ENCODE peak calls at places on chromosome 3, in four cellular contexts. Q is IMR-90, S is endothelial cell of umbilical vein, K is K562. O is an unnamed sample.

GRCh38 chr3:98434412-98434811 is 28.6 kb upstream of the OR5K1 start:
- DNase-seq in Q (no peak), S (no peak), K (no peak), O (no peak)

GRCh38 chr3:10964537-10965167 is 27.9 kb upstream of the SLC6A1 start:
- DNase-seq in Q (peak; percentile 3), S (peak; percentile 15), K (peak; percentile 69), O (no peak)

GRCh38 chr3:160804762-160805161 is 48.7 kb downstream of the PPM1L start:
- DNase-seq in Q (no peak), S (no peak), K (no peak), O (no peak)

GRCh38 chr3:177751770-177752169 is 554.5 kb upstream of the TBL1XR1 start:
- DNase-seq in Q (no peak), S (no peak), K (no peak), O (no peak)

GRCh38 chr3:38984110-38984509 is 67.6 kb downstream of the SCN11A start:
- DNase-seq in Q (no peak), S (no peak), K (no peak), O (no peak)

GRCh38 chr3:38843898-38844297 is 27.9 kb upstream of the SCN10A start:
- DNase-seq in Q (peak; percentile 70), S (peak; percentile 71), K (peak; percentile 27), O (no peak)

GRCh38 chr3:123713211-123713610 is 128.4 kb upstream of the HACD2 start:
- DNase-seq in Q (no peak), S (no peak), K (no peak), O (no peak)

GRCh38 chr3:116045251-116045770 is 400.0 kb downstream of the LSAMP start:
- DNase-seq in Q (no peak), S (no peak), K (peak; percentile 44), O (no peak)

GRCh38 chr3:37520802-37521350 is 340.8 kb upstream of the CTDSPL start:
- DNase-seq in Q (no peak), S (no peak), K (no peak), O (no peak)

GRCh38 chr3:63278171-63278999 is at the start of gene SYNPR:
- DNase-seq in Q (no peak), S (no peak), K (no peak), O (no peak)

GRCh38 chr3:174068035-174068434 is 670.5 kb downstream of the NLGN1 start:
- DNase-seq in Q (no peak), S (no peak), K (no peak), O (no peak)

GRCh38 chr3:16315623-16316022 is 50.6 kb downstream of the OXNAD1 start:
- DNase-seq in Q (no peak), S (no peak), K (no peak), O (no peak)

GRCh38 chr3:13197795-13198194 is 124.6 kb upstream of the IQSEC1 start:
- DNase-seq in Q (no peak), S (no peak), K (no peak), O (no peak)
- H3K27me3 ChIP-seq in Q (peaks cover 15% of the 10 kb centered on the region), S (no peaks in the 10 kb centered on the region), K (peaks cover 84% of the 10 kb centered on the region), O (peaks cover 15% of the 10 kb centered on the region)

DNA sequence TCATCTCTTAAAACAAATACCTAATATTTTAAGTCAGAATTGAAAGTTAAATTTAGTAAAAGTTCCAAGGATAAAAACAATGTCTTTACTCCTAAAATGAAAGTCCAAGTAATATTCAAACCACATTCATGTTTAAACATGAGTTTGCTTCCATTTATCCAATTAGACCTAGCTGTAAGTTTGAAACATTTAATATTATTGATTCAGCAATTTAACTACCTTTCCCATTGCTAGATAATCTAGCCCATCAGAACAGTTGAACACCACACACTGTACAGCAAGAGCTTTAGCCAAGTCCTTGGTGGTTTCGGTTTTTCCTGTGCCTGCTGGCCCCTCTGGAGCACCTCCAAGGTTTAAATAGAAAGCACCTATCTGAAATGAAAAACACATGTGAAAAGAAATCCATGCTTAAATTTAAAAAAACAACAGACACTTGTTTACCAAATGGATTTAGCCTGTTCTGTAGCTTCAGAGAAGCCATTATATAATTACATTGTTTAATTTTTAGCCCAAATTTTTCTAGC is 97.8 kb downstream of the DNAH12 start:
- DNase-seq in Q (no peak), S (no peak), K (peak; percentile 13), O (no peak)
- H3K9me1 ChIP-seq in Q (no peaks in the 10 kb centered on the region), S (no peaks in the 10 kb centered on the region), K (no peaks in the 10 kb centered on the region), O (no peaks in the 10 kb centered on the region)

GRCh38 chr3:138348107-138348949 is at the start of gene MRAS:
- DNase-seq in Q (peak; percentile 73), S (peak; percentile 55), K (peak; percentile 60), O (no peak)
- TF ChIP-seq CTCF in Q (peak; percentile 50), S (peak; percentile 57), K (peak; percentile 61), O (no peak)

GRCh38 chr3:100834332-100834731 is 125.0 kb downstream of the TFG start:
- DNase-seq in Q (no peak), S (no peak), K (no peak), O (no peak)

GRCh38 chr3:100833483-100833882 is 124.2 kb downstream of the TFG start:
- DNase-seq in Q (no peak), S (no peak), K (no peak), O (no peak)

DNA sequence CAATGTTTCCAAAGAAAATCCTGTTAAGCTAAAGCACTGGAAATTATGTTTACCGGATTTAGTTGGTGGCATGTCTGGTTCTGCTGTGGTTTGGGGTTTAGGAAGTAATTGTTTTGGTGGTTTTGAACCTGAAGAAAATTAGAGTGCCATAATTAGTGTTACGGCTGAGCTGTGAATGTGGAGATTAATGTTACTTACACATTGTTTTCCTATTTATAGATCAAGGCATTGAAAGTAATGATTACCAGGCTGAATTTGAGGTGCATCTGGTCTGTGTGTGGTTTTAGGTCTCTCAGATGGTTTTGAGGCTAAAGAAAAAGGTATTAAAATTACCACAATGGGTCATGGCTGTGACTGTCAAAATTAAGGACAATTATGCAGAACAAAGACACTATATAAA is 128.9 kb downstream of the TFG start:
- DNase-seq in Q (no peak), S (no peak), K (no peak), O (no peak)
- H3K27me3 ChIP-seq in Q (no peaks in the 10 kb centered on the region), S (no peaks in the 10 kb centered on the region), K (peaks cover 4% of the 10 kb centered on the region), O (no peaks in the 10 kb centered on the region)

DNA sequence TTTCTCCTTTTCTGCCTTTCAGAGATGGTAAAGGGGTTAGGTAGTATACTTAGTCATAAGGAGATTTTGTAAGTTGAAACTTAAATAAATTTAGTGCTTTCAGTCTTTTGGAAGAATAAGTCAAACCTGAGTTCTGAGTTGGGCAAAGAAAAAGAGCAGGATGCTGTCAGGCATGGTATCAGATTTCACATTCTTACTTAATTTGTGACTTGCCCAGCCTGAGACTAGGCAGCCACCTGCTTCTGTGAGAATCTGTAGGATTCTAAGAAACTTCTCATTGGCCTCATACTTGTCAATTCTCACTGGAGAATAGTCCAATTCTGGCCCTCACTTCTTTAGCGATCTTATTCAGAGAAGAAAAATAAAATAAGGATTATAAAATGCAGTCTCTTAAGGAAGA is 577.5 kb downstream of the DIPK2A start:
- DNase-seq in Q (no peak), S (no peak), K (no peak), O (no peak)
- H3K9me1 ChIP-seq in Q (no peaks in the 10 kb centered on the region), S (no peaks in the 10 kb centered on the region), K (no peaks in the 10 kb centered on the region), O (no peaks in the 10 kb centered on the region)

DNA sequence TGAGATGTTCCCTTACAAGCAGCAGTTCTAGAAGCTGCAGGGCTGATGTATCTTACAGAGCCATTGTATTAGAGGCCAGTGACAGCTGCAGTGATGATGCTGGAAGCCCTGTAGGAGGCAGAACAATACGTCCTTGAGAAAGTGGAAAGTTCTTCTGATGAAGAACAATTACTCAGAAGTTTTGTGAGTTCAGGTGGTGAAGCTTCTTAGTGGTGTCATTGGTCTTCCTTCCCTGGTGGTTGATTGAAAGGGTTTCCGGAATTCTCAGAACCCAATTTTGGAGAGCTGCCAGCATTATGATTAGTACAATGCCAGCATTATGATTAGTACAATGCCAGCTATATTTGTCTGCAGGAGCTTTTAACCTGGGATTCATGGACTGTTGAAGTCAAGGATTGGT is 356.4 kb downstream of the MFSD1 start:
- DNase-seq in Q (no peak), S (peak; percentile 88), K (no peak), O (peak; percentile 58)
- TF ChIP-seq CTCF in Q (no peak), S (peak; percentile 42), K (no peak), O (peak; percentile 37)

DNA sequence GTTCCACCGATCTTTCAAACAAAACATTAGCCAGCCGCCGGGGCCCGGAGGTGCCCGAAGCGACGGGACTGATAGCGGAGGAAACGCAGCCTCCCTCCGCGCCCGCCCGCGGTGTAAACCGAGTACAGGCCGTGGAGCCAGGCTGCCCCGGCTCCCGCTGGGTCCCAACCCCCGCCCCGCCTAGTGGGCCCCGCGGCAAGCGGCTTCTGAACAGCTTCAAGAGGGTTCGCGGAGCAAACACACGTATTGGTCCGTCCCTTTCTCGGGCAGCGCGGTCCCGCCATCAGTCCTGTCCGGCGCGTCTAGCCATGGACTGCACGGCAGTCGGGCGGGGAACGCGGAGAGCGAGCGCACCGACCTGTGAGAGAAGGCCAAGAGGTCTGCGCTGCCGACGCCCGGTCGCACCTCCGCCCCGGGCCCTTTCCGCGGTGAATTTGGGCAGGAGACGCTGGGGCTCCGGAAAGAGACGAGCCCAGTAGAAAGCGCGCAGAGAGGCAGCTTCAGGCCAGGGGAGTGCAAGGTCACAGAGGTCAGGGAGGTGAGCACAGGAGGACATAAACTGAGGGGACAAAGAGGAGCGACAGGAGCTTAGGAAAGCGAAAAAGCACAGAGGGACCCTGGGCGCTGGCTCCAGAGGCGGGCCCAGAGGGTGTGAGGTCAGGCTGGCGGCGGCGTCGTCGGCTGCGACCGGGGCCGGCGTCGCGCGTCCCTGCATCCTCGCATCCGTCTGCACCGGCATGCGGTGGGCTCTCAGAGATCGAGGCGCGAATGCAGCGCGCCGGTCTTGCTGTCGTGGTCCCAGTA is 1.9 kb downstream of the FOXL2 start:
- DNase-seq in Q (no peak), S (no peak), K (peak; percentile 66), O (no peak)
- H3K27me3 ChIP-seq in Q (peaks cover 97% of the 10 kb centered on the region), S (peaks cover 99% of the 10 kb centered on the region), K (no peaks in the 10 kb centered on the region), O (peaks cover 96% of the 10 kb centered on the region)

GRCh38 chr3:114764056-114764492 is 383.0 kb downstream of the ZBTB20 start:
- DNase-seq in Q (peak; percentile 28), S (no peak), K (no peak), O (no peak)

GRCh38 chr3:114758828-114759709 is 388.0 kb downstream of the ZBTB20 start:
- DNase-seq in Q (peak; percentile 59), S (no peak), K (no peak), O (no peak)

GRCh38 chr3:114756506-114757279 is 390.4 kb downstream of the ZBTB20 start:
- DNase-seq in Q (peak; percentile 56), S (no peak), K (no peak), O (no peak)

GRCh38 chr3:114762144-114762543 is 384.9 kb downstream of the ZBTB20 start:
- DNase-seq in Q (no peak), S (no peak), K (no peak), O (no peak)

GRCh38 chr3:114760679-114761078 is 386.4 kb downstream of the ZBTB20 start:
- DNase-seq in Q (no peak), S (no peak), K (no peak), O (no peak)
- H3K9me1 ChIP-seq in Q (peaks cover 3% of the 10 kb centered on the region), S (no peaks in the 10 kb centered on the region), K (no peaks in the 10 kb centered on the region), O (no peaks in the 10 kb centered on the region)

GRCh38 chr3:28556195-28556594 is 207.6 kb upstream of the AZI2 start:
- DNase-seq in Q (no peak), S (no peak), K (no peak), O (no peak)
- TF ChIP-seq CTCF in Q (no peak), S (no peak), K (no peak), O (no peak)